ENCODE peak calls at places on chromosomes 11 and 22, in six cellular contexts. K is dorsolateral prefrontal cortex, G is GM20000, T is dermis blood vessel endothelial cell, J is cardiac muscle cell, Q is T follicular helper cell. M is an unnamed sample.

GRCh38 chr11:67381244-67381972 is 8.0 kb upstream of the CLCF1 start:
- DNase-seq in G (peak; percentile 59), K (no peak), J (no peak), T (no peak), Q (no peak), M (peak; percentile 63)

GRCh38 chr11:65546217-65546958 is 11.8 kb downstream of the LTBP3 start:
- DNase-seq in J (peak; percentile 91), G (peak; percentile 99), Q (peak; percentile 99), T (peak; percentile 69), K (no peak), M (peak; percentile 77)

GRCh38 chr11:2409026-2409553 is 8.5 kb downstream of the TSSC4 start:
- DNase-seq in Q (no peak), G (no peak), J (peak; percentile 21), K (no peak), T (no peak), M (no peak)

GRCh38 chr11:81219661-81220060 is 1514.0 kb downstream of the FAM181B start:
- DNase-seq in T (no peak), Q (no peak), G (no peak), J (no peak), K (no peak), M (no peak)

GRCh38 chr11:105144887-105145286 is 5.3 kb upstream of the CARD18 start:
- DNase-seq in Q (no peak), G (no peak), K (no peak), T (peak; percentile 50), J (no peak), M (no peak)

GRCh38 chr22:17121235-17122195 is at the start of gene TMEM121B:
- DNase-seq in Q (no peak), T (peak; percentile 57), K (peak; percentile 61), J (peak; percentile 94), G (no peak), M (no peak)

GRCh38 chr11:12274558-12275197 is 102.7 kb upstream of the PARVA start:
- DNase-seq in G (no peak), T (no peak), J (no peak), Q (no peak), K (no peak), M (peak; percentile 49)

GRCh38 chr22:39428597-39429071 is 28.2 kb upstream of the MGAT3 start:
- DNase-seq in G (no peak), K (no peak), Q (no peak), T (no peak), J (no peak), M (no peak)

GRCh38 chr11:62687508-62688396 is 1.6 kb downstream of the LRRN4CL start:
- DNase-seq in G (no peak), Q (no peak), J (no peak), K (no peak), T (no peak), M (no peak)

GRCh38 chr22:33405194-33405593 is 347.0 kb upstream of the SYN3 start:
- DNase-seq in K (no peak), Q (no peak), T (no peak), G (no peak), J (no peak), M (no peak)

GRCh38 chr11:79440451-79441158 is at the start of gene TENM4:
- DNase-seq in T (peak; percentile 5), G (peak; percentile 54), J (peak; percentile 82), K (peak; percentile 55), Q (no peak), M (peak; percentile 64)

GRCh38 chr22:37633082-37633692 is 6.3 kb upstream of the SH3BP1 start:
- DNase-seq in J (no peak), T (no peak), K (no peak), Q (no peak), G (peak; percentile 90), M (no peak)

GRCh38 chr11:11620251-11620965 is 1.4 kb downstream of the GALNT18 start:
- DNase-seq in Q (no peak), K (no peak), G (peak; percentile 40), T (peak; percentile 33), J (peak; percentile 48), M (peak; percentile 37)

GRCh38 chr11:61874460-61874809 is 16.9 kb downstream of the FADS3 start:
- DNase-seq in T (no peak), Q (no peak), K (no peak), J (no peak), G (no peak), M (no peak)